ENCODE peak calls at places on chromosome 4, in six cellular contexts. O, U, R, Y, L and S are unnamed samples.

GRCh38 chr4:66555301-66555700 is 885.0 kb upstream of the EPHA5 start:
- DNase-seq in O (no peak), U (no peak), R (no peak), Y (peak), L (no peak), S (no peak)

GRCh38 chr4:175536852-175537453 is 275.1 kb downstream of the GPM6A start:
- DNase-seq in O (no peak), U (no peak), R (peak), Y (peak), L (no peak), S (no peak)

GRCh38 chr4:130043796-130044195 is 947.8 kb downstream of the C4orf33 start:
- DNase-seq in O (no peak), U (no peak), R (no peak), Y (no peak), L (no peak), S (no peak)

GRCh38 chr4:55321707-55322264 is 24.3 kb upstream of the SRD5A3 start:
- DNase-seq in O (peak), U (peak), R (peak), Y (peak), L (peak), S (peak)

GRCh38 chr4:3252831-3253641 is 4.1 kb downstream of the MSANTD1 start:
- DNase-seq in O (no peak), U (no peak), R (no peak), Y (no peak), L (no peak), S (no peak)

GRCh38 chr4:144374065-144374464 is 233.5 kb upstream of the GYPA start:
- DNase-seq in O (no peak), U (no peak), R (no peak), Y (no peak), L (no peak), S (no peak)

GRCh38 chr4:158033416-158033863 is 139.4 kb downstream of the GASK1B start:
- DNase-seq in O (no peak), U (no peak), R (no peak), Y (peak), L (no peak), S (no peak)

GRCh38 chr4:102868782-102869568 is at the start of gene CISD2:
- DNase-seq in O (peak), U (peak), R (peak), Y (peak), L (peak), S (peak)

GRCh38 chr4:1983053-1983845 is 25.5 kb downstream of the NELFA start:
- DNase-seq in O (no peak), U (no peak), R (no peak), Y (no peak), L (no peak), S (peak)

GRCh38 chr4:108166038-108166437 is 2.7 kb downstream of the LEF1 start:
- DNase-seq in O (no peak), U (peak), R (no peak), Y (no peak), L (no peak), S (no peak)

DNA sequence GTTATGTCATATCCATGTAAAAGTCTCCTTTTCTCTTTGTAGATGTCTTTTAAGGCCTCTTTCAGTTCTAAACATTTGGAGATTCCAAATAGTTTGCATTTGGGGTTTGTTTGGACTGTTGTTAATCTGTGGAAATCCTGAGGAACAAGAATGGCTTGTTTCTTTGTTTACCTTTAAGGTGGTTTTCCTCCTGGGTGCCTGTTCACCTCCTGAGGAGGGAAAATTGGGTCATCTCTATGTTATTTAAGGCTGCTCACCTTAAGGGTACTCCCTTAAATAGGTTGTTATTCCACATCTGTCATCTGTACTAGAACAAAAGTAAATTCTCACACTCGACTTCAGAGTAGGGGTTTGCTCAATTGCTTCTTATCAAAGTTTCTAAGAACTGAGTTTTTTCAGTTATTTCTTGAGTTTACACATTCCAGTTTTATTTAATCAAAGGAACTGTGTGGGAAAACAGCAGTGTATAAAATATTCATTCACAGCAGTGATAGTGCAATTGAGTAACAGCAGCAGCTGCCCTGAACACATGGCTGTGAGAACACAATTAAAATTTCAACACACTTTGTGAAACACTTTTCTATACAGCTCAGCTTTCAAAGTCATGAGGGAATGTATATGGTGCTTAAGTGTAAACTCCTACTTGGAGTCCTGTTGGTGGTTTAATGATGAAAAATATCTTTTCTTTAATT is 238.5 kb upstream of the PGRMC2 start:
- DNase-seq in O (no peak), U (no peak), R (no peak), Y (peak), L (no peak), S (no peak)
- H3K27ac ChIP-seq in O (peak), U (no peak), R (no peak), Y (no peak), L (no peak), S (peak)

DNA sequence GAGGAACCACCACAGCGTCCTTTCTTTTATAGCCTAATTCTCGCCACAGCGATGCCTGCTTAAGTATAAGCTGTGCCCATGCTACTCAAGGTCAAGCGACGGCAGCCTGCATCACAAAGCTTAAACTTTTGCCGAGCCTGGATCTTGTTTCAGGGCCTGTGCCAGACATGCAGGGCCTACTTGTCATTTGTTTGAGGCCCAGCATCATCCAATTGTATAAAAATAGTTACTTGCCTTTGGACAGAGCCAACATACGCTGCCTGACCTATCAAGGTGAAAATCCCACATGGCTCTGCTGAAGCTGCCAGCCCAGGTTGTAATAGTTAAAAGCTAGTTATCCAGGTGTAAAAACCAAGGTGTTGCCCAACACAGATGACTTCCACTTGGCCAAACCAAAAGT is 107.1 kb downstream of the TMEM131L start:
- DNase-seq in O (no peak), U (no peak), R (no peak), Y (no peak), L (no peak), S (no peak)
- H3K27ac ChIP-seq in O (peak), U (peak), R (no peak), Y (no peak), L (no peak), S (no peak)

DNA sequence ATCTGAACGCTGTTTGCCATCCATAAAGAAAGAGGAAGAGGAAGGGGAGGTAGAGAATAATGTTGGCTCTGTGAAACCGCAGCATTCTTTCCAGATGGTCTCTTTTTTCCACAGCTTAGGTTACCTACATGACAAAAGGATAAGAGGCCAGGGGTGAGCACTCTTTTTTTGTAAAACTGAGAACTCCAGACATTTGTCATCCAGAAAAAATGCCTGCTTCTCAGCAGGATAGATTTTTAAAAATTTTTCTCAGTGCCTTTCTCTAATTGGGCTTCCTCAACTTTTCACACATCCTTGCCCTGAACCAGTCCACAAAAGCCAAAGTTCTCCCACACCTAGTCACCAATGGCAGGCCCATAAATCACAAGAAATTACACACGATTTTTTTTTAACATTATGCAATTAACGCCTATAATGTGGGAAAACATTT is 158.1 kb upstream of the TENM3 start:
- DNase-seq in O (no peak), U (no peak), R (no peak), Y (no peak), L (no peak), S (no peak)
- H3K27ac ChIP-seq in O (no peak), U (no peak), R (peak), Y (no peak), L (no peak), S (no peak)

GRCh38 chr4:169818063-169818679 is 60.4 kb upstream of the HPF1 start:
- DNase-seq in O (no peak), U (no peak), R (no peak), Y (no peak), L (no peak), S (no peak)

GRCh38 chr4:169815606-169816005 is 57.9 kb upstream of the HPF1 start:
- DNase-seq in O (no peak), U (no peak), R (no peak), Y (peak), L (no peak), S (no peak)

GRCh38 chr4:169826634-169827187 is 69.0 kb upstream of the HPF1 start:
- DNase-seq in O (no peak), U (no peak), R (no peak), Y (no peak), L (no peak), S (no peak)

GRCh38 chr4:169823685-169824084 is 65.9 kb upstream of the HPF1 start:
- DNase-seq in O (no peak), U (peak), R (peak), Y (peak), L (no peak), S (no peak)

DNA sequence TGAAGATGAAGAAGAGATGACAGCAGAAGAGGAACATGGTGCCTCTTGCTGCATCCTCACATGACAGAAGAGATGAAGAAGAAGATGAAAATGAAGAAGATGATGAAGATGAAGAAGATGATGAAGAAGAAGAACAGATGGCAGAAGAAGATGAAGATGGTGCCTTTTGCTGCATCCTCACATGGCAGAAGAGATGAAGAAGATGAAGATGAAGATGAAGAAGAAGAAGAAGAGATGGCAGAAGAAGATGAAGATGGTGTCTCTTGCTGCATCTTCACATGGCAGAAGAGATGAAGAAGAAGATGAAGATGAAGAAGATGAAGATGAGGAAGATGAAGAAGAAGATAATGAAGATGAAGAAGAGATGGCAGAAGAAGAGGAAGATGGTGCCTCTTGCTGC is 63.7 kb upstream of the HPF1 start:
- DNase-seq in O (no peak), U (no peak), R (no peak), Y (no peak), L (no peak), S (no peak)
- H3K27ac ChIP-seq in O (no peak), U (no peak), R (no peak), Y (no peak), L (no peak), S (no peak)

GRCh38 chr4:169099775-169100180 is 89.7 kb upstream of the CBR4 start:
- DNase-seq in O (no peak), U (no peak), R (no peak), Y (peak), L (peak), S (no peak)

GRCh38 chr4:169096221-169096620 is 86.2 kb upstream of the CBR4 start:
- DNase-seq in O (no peak), U (no peak), R (no peak), Y (no peak), L (no peak), S (no peak)

GRCh38 chr4:169100656-169101055 is 90.6 kb upstream of the CBR4 start:
- DNase-seq in O (no peak), U (no peak), R (peak), Y (no peak), L (no peak), S (no peak)

GRCh38 chr4:169098969-169099685 is 89.1 kb upstream of the CBR4 start:
- DNase-seq in O (no peak), U (no peak), R (no peak), Y (peak), L (no peak), S (no peak)

DNA sequence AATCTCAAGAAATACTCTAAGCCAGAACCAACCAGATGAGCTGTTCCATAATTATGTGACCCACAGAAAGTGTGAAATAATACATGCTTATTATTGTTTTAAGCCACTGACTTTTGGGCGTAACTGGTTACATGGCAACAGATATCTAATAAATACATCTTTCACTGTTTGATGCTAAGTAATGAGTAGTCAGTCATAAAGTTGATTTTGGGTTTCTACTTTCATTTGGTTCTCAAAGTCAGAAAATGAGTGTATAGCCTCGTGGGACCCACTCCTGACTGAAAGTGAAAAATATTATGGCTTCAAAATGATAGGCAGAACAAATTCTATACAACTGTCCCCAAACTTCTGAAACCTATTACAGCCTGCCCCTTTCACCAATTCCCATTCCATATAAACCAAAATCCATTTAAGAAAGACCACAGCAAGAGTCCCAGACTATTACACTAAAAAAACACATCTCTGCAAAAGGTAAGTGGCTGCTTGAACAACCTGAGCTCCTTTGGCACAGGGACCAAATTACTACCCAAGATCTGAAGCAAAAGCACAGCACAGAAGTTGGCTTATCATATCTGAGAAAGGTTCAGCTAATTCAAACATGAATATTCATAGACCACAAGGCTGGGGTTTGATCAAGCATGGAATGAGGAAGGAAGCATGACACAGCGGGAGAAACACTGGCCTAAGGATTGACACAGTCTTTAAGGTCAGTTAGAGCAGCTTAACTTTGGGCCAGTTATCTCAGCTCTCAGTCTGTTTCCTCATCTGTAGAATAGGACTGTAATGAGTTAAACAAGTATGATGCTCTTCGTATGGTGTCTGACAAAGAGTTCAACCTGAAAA is 88.2 kb upstream of the CBR4 start:
- DNase-seq in O (no peak), U (no peak), R (no peak), Y (peak), L (no peak), S (no peak)
- H3K27ac ChIP-seq in O (peak), U (no peak), R (no peak), Y (no peak), L (no peak), S (no peak)

GRCh38 chr4:7403001-7403400 is 31.7 kb downstream of the PSAPL1 start:
- DNase-seq in O (peak), U (no peak), R (no peak), Y (no peak), L (no peak), S (no peak)

GRCh38 chr4:7400671-7401298 is 33.9 kb downstream of the PSAPL1 start:
- DNase-seq in O (no peak), U (no peak), R (no peak), Y (no peak), L (no peak), S (no peak)

GRCh38 chr4:7399433-7400234 is 35.1 kb downstream of the PSAPL1 start:
- DNase-seq in O (peak), U (no peak), R (no peak), Y (no peak), L (no peak), S (peak)

GRCh38 chr4:7398788-7399432 is 35.8 kb downstream of the PSAPL1 start:
- DNase-seq in O (peak), U (no peak), R (no peak), Y (no peak), L (no peak), S (no peak)

GRCh38 chr4:7402526-7402925 is 32.2 kb downstream of the PSAPL1 start:
- DNase-seq in O (peak), U (no peak), R (no peak), Y (no peak), L (no peak), S (no peak)
- H3K27ac ChIP-seq in O (peak), U (no peak), R (no peak), Y (no peak), L (no peak), S (no peak)

DNA sequence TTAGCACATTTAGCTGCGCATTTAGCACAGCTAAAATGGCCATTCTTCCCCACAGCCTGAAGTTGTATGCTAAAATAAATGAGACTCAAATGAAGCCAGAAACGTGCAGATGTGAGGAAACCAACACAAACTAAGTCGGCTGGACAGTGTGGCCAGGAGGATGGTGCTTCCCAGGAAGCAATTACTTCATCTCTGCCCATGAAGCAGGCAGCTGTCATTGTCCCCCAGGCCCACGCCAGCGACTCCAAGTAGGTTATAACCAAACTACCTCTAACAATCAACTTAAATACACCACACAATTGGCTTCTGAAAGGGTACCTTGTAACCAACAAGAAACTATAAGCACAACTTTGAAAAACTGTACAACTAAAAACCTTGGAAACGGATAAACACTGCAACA is 39.3 kb downstream of the AFAP1 start:
- DNase-seq in O (no peak), U (no peak), R (no peak), Y (no peak), L (no peak), S (no peak)
- H3K27ac ChIP-seq in O (no peak), U (no peak), R (no peak), Y (peak), L (no peak), S (no peak)

DNA sequence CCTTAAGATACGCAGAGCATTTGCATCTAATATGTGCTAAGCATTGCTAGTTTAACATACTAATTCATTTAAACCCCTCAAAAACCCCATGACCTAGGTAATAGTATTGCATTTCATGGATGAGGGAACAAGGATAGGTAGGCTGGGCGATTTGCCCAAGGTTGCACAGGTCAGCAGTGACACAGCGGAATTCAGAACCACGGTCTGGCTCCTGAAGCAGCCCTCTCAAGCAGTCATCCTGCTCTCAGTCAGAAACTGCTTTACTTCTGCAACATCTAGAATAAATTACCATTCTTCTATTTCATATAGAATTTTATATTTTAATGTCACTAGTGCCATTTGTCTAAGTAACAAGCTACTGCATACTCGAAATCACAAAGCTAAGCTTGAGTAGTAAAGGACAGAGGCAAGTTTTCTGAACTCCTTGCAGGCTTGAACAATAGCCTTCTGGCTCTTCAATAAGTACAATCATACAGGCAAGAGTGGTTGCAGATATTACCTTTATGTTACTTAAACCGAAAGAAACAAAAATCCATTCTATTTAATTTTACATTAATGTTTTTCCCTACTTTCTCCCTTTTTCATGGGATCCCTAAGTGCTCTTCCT is 555 bp upstream of the SPP1 start:
- DNase-seq in O (no peak), U (no peak), R (no peak), Y (peak), L (no peak), S (no peak)
- H3K27ac ChIP-seq in O (no peak), U (no peak), R (no peak), Y (no peak), L (no peak), S (no peak)

GRCh38 chr4:76659103-76659490 is 224.1 kb downstream of the SHROOM3 start:
- DNase-seq in O (no peak), U (no peak), R (no peak), Y (peak), L (no peak), S (no peak)
- H3K27ac ChIP-seq in O (no peak), U (no peak), R (no peak), Y (peak), L (no peak), S (no peak)